ENCODE peak calls at places on chromosomes 2 and 18, in six cellular contexts. X, D, B, Q, R and Y are unnamed samples.

GRCh38 chr2:152088006-152088405 is 10.8 kb downstream of the CACNB4 start:
- DNase-seq in X (no peak), D (no peak), B (no peak), Q (no peak), R (no peak), Y (no peak)

GRCh38 chr2:54809814-54810213 is 86.4 kb downstream of the EML6 start:
- DNase-seq in X (no peak), D (no peak), B (peak; percentile 4), Q (no peak), R (peak; percentile 79), Y (peak; percentile 45)

GRCh38 chr2:218482651-218483050 is 63.7 kb downstream of the VIL1 start:
- DNase-seq in X (no peak), D (peak; percentile 23), B (no peak), Q (no peak), R (no peak), Y (no peak)

GRCh38 chr2:9422321-9423099 is 818 bp downstream of the ITGB1BP1 start:
- DNase-seq in X (peak; percentile 47), D (peak; percentile 38), B (peak; percentile 18), Q (peak; percentile 51), R (peak; percentile 83), Y (peak; percentile 41)

GRCh38 chr2:64463784-64464183 is 9.8 kb downstream of the LGALSL start:
- DNase-seq in X (no peak), D (no peak), B (no peak), Q (no peak), R (peak; percentile 86), Y (peak; percentile 68)

GRCh38 chr2:96773922-96774321 is 13.2 kb downstream of the CNNM4 start:
- DNase-seq in X (no peak), D (peak; percentile 50), B (no peak), Q (no peak), R (no peak), Y (no peak)

GRCh38 chr2:23651187-23651983 is 266.4 kb downstream of the KLHL29 start:
- DNase-seq in X (no peak), D (no peak), B (no peak), Q (peak; percentile 32), R (peak; percentile 90), Y (peak; percentile 88)

GRCh38 chr2:235432741-235433520 is 60.9 kb upstream of the AGAP1 start:
- DNase-seq in X (no peak), D (peak; percentile 95), B (no peak), Q (no peak), R (no peak), Y (no peak)

GRCh38 chr2:8451273-8451672 is 230.6 kb upstream of the ID2 start:
- DNase-seq in X (no peak), D (no peak), B (no peak), Q (no peak), R (no peak), Y (no peak)

GRCh38 chr2:119694994-119695521 is 16.1 kb downstream of the TMEM177 start:
- DNase-seq in X (no peak), D (no peak), B (no peak), Q (no peak), R (peak; percentile 69), Y (no peak)

GRCh38 chr2:107362973-107363372 is 463.7 kb upstream of the RGPD4 start:
- DNase-seq in X (no peak), D (no peak), B (no peak), Q (no peak), R (no peak), Y (no peak)

GRCh38 chr18:48840491-48840877 is 110.3 kb downstream of the SMAD7 start:
- DNase-seq in X (no peak), D (no peak), B (no peak), Q (no peak), R (no peak), Y (no peak)

GRCh38 chr2:135011633-135012032 is 35.6 kb downstream of the MAP3K19 start:
- DNase-seq in X (no peak), D (no peak), B (no peak), Q (no peak), R (no peak), Y (no peak)

GRCh38 chr2:110149330-110150220 is 34.0 kb upstream of the MALL start:
- DNase-seq in X (no peak), D (no peak), B (peak; percentile 85), Q (no peak), R (peak; percentile 85), Y (peak; percentile 91)

GRCh38 chr18:71809711-71810110 is 734.4 kb downstream of the CBLN2 start:
- DNase-seq in X (no peak), D (no peak), B (no peak), Q (no peak), R (no peak), Y (no peak)

DNA sequence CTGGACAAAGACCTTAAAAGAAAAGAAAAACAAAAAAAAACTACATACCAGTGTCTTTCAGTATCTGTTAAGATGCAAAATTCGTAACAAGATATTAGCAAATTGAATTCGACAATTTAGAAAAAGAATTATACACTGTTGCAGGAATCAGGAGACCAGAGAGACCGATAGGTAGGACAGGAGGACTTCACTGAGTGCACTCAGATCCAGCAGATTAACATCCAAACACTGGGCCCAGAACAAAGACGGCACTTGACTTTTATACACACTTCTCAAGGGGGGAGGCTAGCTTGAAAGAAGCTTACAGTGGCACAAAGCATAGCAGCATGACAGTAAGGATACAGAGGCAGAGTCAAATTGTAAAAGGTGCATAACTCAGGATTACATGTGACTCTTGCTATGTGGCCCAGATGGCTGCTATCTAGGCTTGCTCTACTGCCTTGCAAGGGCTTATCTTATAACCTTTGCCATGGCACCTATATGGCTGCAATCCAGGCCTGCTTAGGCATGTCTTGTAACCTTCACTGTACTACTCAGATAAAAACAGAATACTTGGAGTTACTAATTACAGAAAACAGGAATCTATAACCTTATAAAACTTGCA is 507.3 kb upstream of the LRRTM4 start:
- DNase-seq in X (no peak), D (no peak), B (no peak), Q (no peak), R (no peak), Y (no peak)
- H3K4me3 ChIP-seq in X (no peak overlapping the region), D (no peak overlapping the region), B (no peak overlapping the region), Q (no peak overlapping the region), R (no peak overlapping the region), Y (no peak overlapping the region)

GRCh38 chr2:127124426-127124825 is 17.5 kb upstream of the BIN1 start:
- DNase-seq in X (no peak), D (no peak), B (no peak), Q (no peak), R (no peak), Y (no peak)
- H3K9me3 ChIP-seq in X (no peaks in the 10 kb centered on the region), D (no peaks in the 10 kb centered on the region), B (no peaks in the 10 kb centered on the region), Q (no peaks in the 10 kb centered on the region), R (no peaks in the 10 kb centered on the region), Y (no peaks in the 10 kb centered on the region)

DNA sequence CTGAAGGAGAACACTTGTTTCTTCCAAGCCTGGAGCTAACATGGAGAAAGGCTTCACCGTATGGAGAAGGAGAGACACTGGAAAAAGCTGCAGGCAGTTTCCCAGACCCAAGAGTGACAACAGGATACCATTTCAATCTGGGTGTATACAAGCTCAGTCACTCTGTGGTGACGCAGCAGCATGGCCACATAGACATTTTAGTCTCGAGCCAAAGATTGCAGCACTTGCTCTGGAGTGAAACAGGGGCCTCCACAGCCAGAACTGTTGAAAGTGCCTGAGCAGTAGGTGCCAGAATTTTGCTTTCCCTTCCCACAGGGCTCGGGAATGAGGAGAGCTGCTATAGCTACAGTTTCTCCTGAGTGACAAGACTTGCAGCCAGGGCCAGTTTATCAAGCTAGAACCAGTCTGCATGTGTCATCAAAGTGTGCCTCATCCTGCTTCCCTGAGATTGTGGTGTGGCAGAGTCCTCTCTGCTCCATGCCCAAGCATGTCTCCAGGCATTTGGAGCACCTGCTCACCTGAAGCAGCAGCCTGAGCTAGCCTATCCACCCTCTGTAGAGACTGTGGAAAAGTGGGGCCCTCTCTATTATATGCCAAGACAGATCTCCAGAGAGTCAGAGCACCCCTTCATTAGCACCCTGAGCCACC is 234.6 kb upstream of the CDH19 start:
- DNase-seq in X (no peak), D (no peak), B (no peak), Q (no peak), R (no peak), Y (no peak)
- TF ChIP-seq EZH2phosphoT487 in X (no peak), D (no peak), B (no peak), Q (no peak), R (no peak), Y (no peak)

GRCh38 chr2:36052819-36053218 is 302.8 kb upstream of the CRIM1 start:
- DNase-seq in X (no peak), D (no peak), B (no peak), Q (no peak), R (no peak), Y (no peak)

GRCh38 chr2:36058953-36059352 is 296.6 kb upstream of the CRIM1 start:
- DNase-seq in X (no peak), D (no peak), B (no peak), Q (no peak), R (peak; percentile 7), Y (peak; percentile 23)

GRCh38 chr2:36059684-36060083 is 295.9 kb upstream of the CRIM1 start:
- DNase-seq in X (no peak), D (peak; percentile 69), B (no peak), Q (peak; percentile 25), R (no peak), Y (no peak)

GRCh38 chr2:36060133-36060532 is 295.4 kb upstream of the CRIM1 start:
- DNase-seq in X (no peak), D (peak; percentile 34), B (no peak), Q (no peak), R (no peak), Y (no peak)

GRCh38 chr2:36058076-36058475 is 297.5 kb upstream of the CRIM1 start:
- DNase-seq in X (no peak), D (no peak), B (no peak), Q (no peak), R (no peak), Y (no peak)
- H3K4me3 ChIP-seq in X (no peak overlapping the region), D (no peak overlapping the region), B (no peak overlapping the region), Q (no peak overlapping the region), R (no peak overlapping the region), Y (no peak overlapping the region)

DNA sequence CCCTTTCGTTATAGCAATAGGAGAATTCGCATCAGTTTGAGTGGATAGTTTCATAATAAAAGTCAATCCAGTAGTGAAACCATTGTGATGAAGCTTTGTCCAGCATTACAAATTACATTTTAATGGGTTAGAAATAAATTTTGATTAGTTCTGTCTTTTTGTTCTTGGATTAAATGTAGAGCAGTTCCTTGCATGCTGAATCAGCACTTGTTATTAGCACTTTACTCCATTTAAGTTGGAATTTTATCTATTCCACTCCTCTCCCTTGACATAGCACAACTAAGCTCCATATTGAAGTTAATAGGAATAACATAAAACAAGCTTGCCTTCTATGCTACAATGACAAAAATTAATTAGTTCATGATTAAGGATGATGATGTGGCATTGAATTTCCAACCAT is 624.1 kb downstream of the CCDC85A start:
- DNase-seq in X (no peak), D (no peak), B (no peak), Q (no peak), R (no peak), Y (no peak)
- H3K9me3 ChIP-seq in X (no peaks in the 10 kb centered on the region), D (no peaks in the 10 kb centered on the region), B (no peaks in the 10 kb centered on the region), Q (no peaks in the 10 kb centered on the region), R (no peaks in the 10 kb centered on the region), Y (no peaks in the 10 kb centered on the region)